ENCODE peak calls at places on chromosomes 6 and 20, in seven cellular contexts. M is GM06990; A is stimulated activated CD4-positive, alpha-beta T cell treated with anti-CD3 and anti-CD28 coated beads, TNF-alpha, amount 100 ng/mL, for 1 hour; Z is Right ventricle myocardium superior; J is endothelial cell; N is hepatocyte; U is A172. O is an unnamed sample.

GRCh38 chr20:37468886-37469285 is 52.2 kb upstream of the NNAT start:
- DNase-seq in M (no peak), A (no peak), N (no peak), Z (no peak), J (no peak), U (no peak), O (no peak)

GRCh38 chr6:162917506-162917905 is 189.7 kb downstream of the PACRG start:
- DNase-seq in M (no peak), Z (no peak), A (no peak), N (no peak), J (no peak), U (no peak), O (no peak)

GRCh38 chr20:33819456-33819855 is 8.3 kb downstream of the CHMP4B start:
- DNase-seq in J (no peak), A (no peak), Z (no peak), M (no peak), U (no peak), N (no peak), O (no peak)

GRCh38 chr20:52828199-52828598 is 144.0 kb upstream of the TSHZ2 start:
- DNase-seq in A (no peak), M (no peak), J (no peak), Z (no peak), U (no peak), N (no peak), O (no peak)

GRCh38 chr6:7974932-7975763 is 64.6 kb upstream of the TXNDC5 start:
- DNase-seq in Z (peak; percentile 89), M (no peak), U (peak; percentile 98), A (no peak), N (peak; percentile 91), J (no peak), O (peak; percentile 60)

GRCh38 chr6:44333273-44333919 is 9.1 kb upstream of the SPATS1 start:
- DNase-seq in N (no peak), Z (no peak), U (no peak), J (no peak), A (no peak), M (no peak), O (no peak)

GRCh38 chr6:168061269-168062210 is 17.5 kb downstream of the FRMD1 start:
- DNase-seq in J (no peak), A (no peak), Z (no peak), U (no peak), N (no peak), M (no peak), O (no peak)

GRCh38 chr6:127841811-127842210 is 59.0 kb downstream of the THEMIS start:
- DNase-seq in A (no peak), J (no peak), N (no peak), Z (no peak), U (no peak), M (no peak), O (no peak)

GRCh38 chr6:41705329-41705995 is 29.9 kb downstream of the TFEB start:
- DNase-seq in A (no peak), J (no peak), M (no peak), Z (peak; percentile 19), U (no peak), N (no peak), O (no peak)

GRCh38 chr6:92810913-92811312 is 608.4 kb downstream of the EPHA7 start:
- DNase-seq in U (peak; percentile 10), A (no peak), J (peak; percentile 60), M (peak; percentile 0), Z (no peak), N (peak; percentile 68), O (peak; percentile 16)

O was measured in HuH-7.